ENCODE peak calls at places on chromosomes 16 and 17, in five cellular contexts. P is NCI-H1930; F is effector memory CD8-positive, alpha-beta T cell; T is activated T-cell treated with anti-CD3 and anti-CD28 coated beads, Interleukin-2, amount 50 U/mL, for 72 hours; W is EL. G is an unnamed sample.

GRCh38 chr17:63826468-63827001 is 696 bp upstream of the PSMC5 start:
- DNase-seq in P (no peak), F (no peak), T (no peak), W (peak; percentile 35), G (peak; percentile 37)

GRCh38 chr17:36777118-36777517 is 160.2 kb upstream of the LHX1 start:
- DNase-seq in P (no peak), F (no peak), T (no peak), W (no peak), G (no peak)

GRCh38 chr16:764848-765487 is 4.4 kb downstream of the MSLN start:
- DNase-seq in P (no peak), F (no peak), T (no peak), W (no peak), G (no peak)

GRCh38 chr16:17839272-17839671 is 368.5 kb upstream of the XYLT1 start:
- DNase-seq in P (no peak), F (no peak), T (no peak), W (no peak), G (no peak)

GRCh38 chr16:86866986-86867722 is 288.8 kb downstream of the FOXL1 start:
- DNase-seq in P (no peak), F (no peak), T (no peak), W (no peak), G (no peak)

GRCh38 chr16:52494145-52494544 is 52.8 kb downstream of the TOX3 start:
- DNase-seq in P (no peak), F (no peak), T (no peak), W (no peak), G (no peak)

GRCh38 chr17:39979865-39980401 is 674 bp upstream of the PSMD3 start:
- DNase-seq in P (no peak), F (no peak), T (peak; percentile 24), W (peak; percentile 63), G (no peak)

GRCh38 chr16:75207831-75208230 is 870 bp upstream of the CTRB2 start:
- DNase-seq in P (no peak), F (no peak), T (no peak), W (no peak), G (no peak)

GRCh38 chr16:87966685-87967185 is 15.5 kb downstream of the BANP start:
- DNase-seq in P (no peak), F (no peak), T (no peak), W (no peak), G (no peak)

GRCh38 chr16:24851700-24852099 is 5.9 kb downstream of the SLC5A11 start:
- DNase-seq in P (no peak), F (no peak), T (peak; percentile 52), W (peak; percentile 66), G (no peak)

GRCh38 chr16:84925092-84925772 is 86.1 kb downstream of the ZDHHC7 start:
- DNase-seq in P (no peak), F (peak; percentile 59), T (peak; percentile 73), W (peak; percentile 45), G (peak; percentile 45)

GRCh38 chr17:47862621-47863440 is 11.9 kb upstream of the SP6 start:
- DNase-seq in P (no peak), F (no peak), T (no peak), W (peak; percentile 92), G (no peak)

GRCh38 chr17:41009301-41009760 is 403 bp upstream of the KRTAP3-1 start:
- DNase-seq in P (no peak), F (no peak), T (no peak), W (no peak), G (no peak)

GRCh38 chr17:5516060-5516792 is 29.9 kb downstream of the MIS12 start:
- DNase-seq in P (no peak), F (no peak), T (no peak), W (peak; percentile 99), G (no peak)

GRCh38 chr17:14790518-14790917 is 474.6 kb downstream of the PMP22 start:
- DNase-seq in P (no peak), F (no peak), T (no peak), W (no peak), G (no peak)

G was measured in central memory CD4-positive, alpha-beta T cell.